ENCODE peak calls at places on chromosomes 3 and 15, in four cellular contexts. F is effector memory CD4-positive, alpha-beta T cell; G is Panc1; M is heart right ventricle. T is an unnamed sample.

GRCh38 chr15:41605566-41605965 is 46.6 kb downstream of the TYRO3 start:
- DNase-seq in F (no peak), G (no peak), M (no peak), T (no peak)

GRCh38 chr3:72336821-72337479 is 511.3 kb downstream of the SHQ1 start:
- DNase-seq in F (no peak), G (no peak), M (peak), T (no peak)

GRCh38 chr3:194245975-194246561 is 105.1 kb downstream of the CPN2 start:
- DNase-seq in F (no peak), G (no peak), M (no peak), T (no peak)

GRCh38 chr3:95971573-95971972 is 842.8 kb upstream of the EPHA6 start:
- DNase-seq in F (no peak), G (no peak), M (no peak), T (no peak)

GRCh38 chr15:56919708-56920637 is 1.5 kb downstream of the TCF12 start:
- DNase-seq in F (no peak), G (peak), M (peak), T (no peak)

GRCh38 chr3:12131351-12131750 is 27.4 kb downstream of the TIMP4 start:
- DNase-seq in F (no peak), G (no peak), M (no peak), T (no peak)

GRCh38 chr3:53150247-53151085 is 10.5 kb upstream of the PRKCD start:
- DNase-seq in F (no peak), G (no peak), M (no peak), T (no peak)

GRCh38 chr3:152737021-152737908 is 97.7 kb upstream of the P2RY1 start:
- DNase-seq in F (no peak), G (no peak), M (peak), T (peak)

GRCh38 chr3:160486459-160486869 is 36.9 kb upstream of the TRIM59 start:
- DNase-seq in F (no peak), G (no peak), M (no peak), T (no peak)

GRCh38 chr3:52526151-52526561 is 7.5 kb downstream of the NT5DC2 start:
- DNase-seq in F (no peak), G (no peak), M (no peak), T (no peak)

GRCh38 chr15:63856711-63857458 is 23.1 kb upstream of the HERC1 start:
- DNase-seq in F (no peak), G (no peak), M (no peak), T (no peak)

GRCh38 chr15:96444865-96445264 is 114.4 kb downstream of the NR2F2 start:
- DNase-seq in F (no peak), G (no peak), M (no peak), T (no peak)

GRCh38 chr15:77859491-77860060 is 217.9 kb downstream of the TBC1D2B start:
- DNase-seq in F (no peak), G (no peak), M (no peak), T (no peak)

GRCh38 chr3:66253790-66254620 is 33.2 kb downstream of the SLC25A26 start:
- DNase-seq in F (no peak), G (peak), M (no peak), T (peak)

GRCh38 chr15:65189102-65189740 is 4.1 kb upstream of the CLPX start:
- DNase-seq in F (no peak), G (peak), M (no peak), T (no peak)

GRCh38 chr3:182795383-182795782 is 2.1 kb downstream of the ATP11B start:
- DNase-seq in F (peak), G (peak), M (no peak), T (peak)

GRCh38 chr15:79041598-79042175 is 48.9 kb downstream of the RASGRF1 start:
- DNase-seq in F (no peak), G (no peak), M (no peak), T (no peak)

GRCh38 chr3:126329927-126330725 is 27.1 kb downstream of the KLF15 start:
- DNase-seq in F (no peak), G (no peak), M (no peak), T (no peak)

GRCh38 chr3:135516143-135516542 is 449.4 kb upstream of the PPP2R3A start:
- DNase-seq in F (no peak), G (no peak), M (no peak), T (no peak)

GRCh38 chr3:58532794-58533220 is 4.2 kb downstream of the ACOX2 start:
- DNase-seq in F (peak), G (peak), M (peak), T (peak)

GRCh38 chr3:149081772-149082171 is 4.6 kb downstream of the HLTF start:
- DNase-seq in F (no peak), G (no peak), M (no peak), T (no peak)

GRCh38 chr3:66475386-66476020 is 25.3 kb downstream of the LRIG1 start:
- DNase-seq in F (no peak), G (no peak), M (no peak), T (no peak)

GRCh38 chr3:101803152-101803782 is 24.3 kb downstream of the NXPE3 start:
- DNase-seq in F (peak), G (no peak), M (peak), T (peak)

GRCh38 chr15:80059786-80060489 is 462 bp downstream of the ZFAND6 start:
- DNase-seq in F (no peak), G (no peak), M (peak), T (no peak)

GRCh38 chr3:20066848-20067617 is 26.8 kb downstream of the KAT2B start:
- DNase-seq in F (no peak), G (no peak), M (no peak), T (no peak)

GRCh38 chr3:56800373-56801150 is 1.2 kb downstream of the ARHGEF3 start:
- DNase-seq in F (peak), G (no peak), M (no peak), T (peak)

GRCh38 chr3:196207833-196208607 is 3.2 kb downstream of the ZDHHC19 start:
- DNase-seq in F (peak), G (no peak), M (no peak), T (peak)

GRCh38 chr3:37855363-37855970 is 6.2 kb upstream of the CTDSPL start:
- DNase-seq in F (peak), G (no peak), M (peak), T (peak)

GRCh38 chr3:72591522-72592421 is 256.5 kb downstream of the SHQ1 start:
- DNase-seq in F (no peak), G (no peak), M (peak), T (no peak)

GRCh38 chr15:70361891-70362290 is 264.2 kb upstream of the TLE3 start:
- DNase-seq in F (no peak), G (no peak), M (no peak), T (no peak)

GRCh38 chr3:23723930-23724329 is 81.8 kb upstream of the UBE2E1 start:
- DNase-seq in F (no peak), G (no peak), M (no peak), T (no peak)

GRCh38 chr3:42491876-42492507 is 10.5 kb upstream of the VIPR1 start:
- DNase-seq in F (no peak), G (no peak), M (no peak), T (no peak)

GRCh38 chr15:19973718-19974117 is 567.9 kb downstream of the GOLGA6L6 start:
- DNase-seq in F (no peak), G (no peak), M (no peak), T (no peak)

GRCh38 chr15:32104061-32104980 is 74.0 kb downstream of the CHRNA7 start:
- DNase-seq in F (no peak), G (no peak), M (no peak), T (no peak)

GRCh38 chr15:51768018-51768417 is 16.6 kb downstream of the TMOD2 start:
- DNase-seq in F (no peak), G (no peak), M (no peak), T (no peak)

GRCh38 chr3:64654013-64654412 is 33.8 kb downstream of the ADAMTS9 start:
- DNase-seq in F (no peak), G (no peak), M (no peak), T (no peak)

GRCh38 chr15:52808996-52809395 is 18.9 kb upstream of the ONECUT1 start:
- DNase-seq in F (no peak), G (no peak), M (no peak), T (no peak)

GRCh38 chr15:89826671-89827655 is 12.3 kb upstream of the ANPEP start:
- DNase-seq in F (no peak), G (no peak), M (no peak), T (no peak)

GRCh38 chr3:25432191-25432720 is 4.2 kb downstream of the RARB start:
- DNase-seq in F (no peak), G (no peak), M (no peak), T (no peak)

GRCh38 chr3:49804141-49805041 is 1.3 kb downstream of the INKA1 start:
- DNase-seq in F (no peak), G (no peak), M (peak), T (no peak)

GRCh38 chr3:49806838-49807237 is 3.8 kb downstream of the INKA1 start:
- DNase-seq in F (no peak), G (no peak), M (no peak), T (no peak)

GRCh38 chr3:49803464-49804140 is 541 bp downstream of the INKA1 start:
- DNase-seq in F (no peak), G (no peak), M (peak), T (peak)

GRCh38 chr3:49805884-49806701 is 3.0 kb downstream of the INKA1 start:
- DNase-seq in F (no peak), G (no peak), M (peak), T (no peak)

GRCh38 chr3:49805367-49805782 is 2.3 kb downstream of the INKA1 start:
- DNase-seq in F (no peak), G (no peak), M (peak), T (no peak)
- H3K27ac ChIP-seq in F (peak), G (no peak), M (peak), T (peak)

GRCh38 chr15:40477703-40478269 is 7.0 kb downstream of the CHST14 start:
- DNase-seq in F (no peak), G (no peak), M (no peak), T (no peak)
- H3K27ac ChIP-seq in F (no peak), G (no peak), M (no peak), T (no peak)

GRCh38 chr15:75738647-75739325 is 26.1 kb upstream of the CSPG4 start:
- DNase-seq in F (peak), G (no peak), M (peak), T (peak)
- H3K27ac ChIP-seq in F (peak), G (peak), M (no peak), T (peak)

GRCh38 chr3:184739594-184740505 is 28.0 kb upstream of the MAGEF1 start:
- DNase-seq in F (no peak), G (no peak), M (no peak), T (no peak)

GRCh38 chr3:184741259-184741556 is 29.3 kb upstream of the MAGEF1 start:
- DNase-seq in F (no peak), G (no peak), M (no peak), T (no peak)

GRCh38 chr3:184741798-184742675 is 30.2 kb upstream of the MAGEF1 start:
- DNase-seq in F (no peak), G (no peak), M (no peak), T (no peak)

GRCh38 chr3:184738982-184739381 is 27.1 kb upstream of the MAGEF1 start:
- DNase-seq in F (no peak), G (no peak), M (no peak), T (no peak)

GRCh38 chr3:184740509-184741258 is 28.8 kb upstream of the MAGEF1 start:
- DNase-seq in F (no peak), G (no peak), M (no peak), T (no peak)
- H3K27ac ChIP-seq in F (no peak), G (no peak), M (no peak), T (no peak)

DNA sequence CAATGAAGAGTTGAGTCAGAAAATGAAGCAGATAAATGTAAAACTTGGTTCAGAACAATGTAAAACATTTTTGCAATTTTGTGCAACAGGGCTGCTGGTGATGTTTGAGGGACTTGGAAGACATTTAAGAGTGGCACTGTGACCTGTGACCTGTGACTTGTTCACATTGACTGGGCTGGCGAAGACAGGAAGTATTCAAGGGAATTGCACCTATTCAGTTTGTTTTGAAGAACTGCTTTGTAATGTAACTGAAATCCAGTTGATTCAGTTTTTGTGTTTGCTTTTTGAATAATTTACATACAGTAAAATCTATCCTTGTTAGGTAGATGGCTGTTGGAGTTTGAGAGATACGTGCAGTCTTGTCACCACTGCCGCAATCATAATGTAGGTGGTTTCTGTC is 35.4 kb downstream of the MCTP2 start:
- DNase-seq in F (no peak), G (no peak), M (no peak), T (no peak)
- H3K27ac ChIP-seq in F (no peak), G (no peak), M (no peak), T (no peak)

DNA sequence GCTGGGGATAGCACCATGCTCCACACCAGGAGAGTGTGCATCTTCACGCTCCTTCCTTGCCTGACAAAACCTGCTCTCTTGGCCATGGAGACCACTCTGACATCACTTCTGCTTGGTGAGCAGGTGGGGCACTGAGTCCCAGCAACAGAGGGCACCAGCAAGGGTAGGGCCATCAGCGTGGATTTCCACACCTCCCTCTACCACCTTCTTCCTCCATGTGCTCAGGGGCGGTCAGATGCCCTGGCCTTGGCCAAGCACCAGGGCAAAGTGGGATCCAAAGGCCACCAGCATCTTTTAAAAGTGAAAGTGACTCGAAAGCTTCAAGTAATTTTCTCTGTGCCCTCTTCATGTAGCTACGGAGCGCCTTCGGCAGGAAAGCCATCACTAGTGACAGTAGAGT is 58.1 kb downstream of the CHSY1 start:
- DNase-seq in F (no peak), G (no peak), M (no peak), T (no peak)
- H3K27ac ChIP-seq in F (no peak), G (no peak), M (peak), T (no peak)

GRCh38 chr15:72902929-72903260 is 119.3 kb upstream of the ADPGK start:
- DNase-seq in F (no peak), G (no peak), M (no peak), T (no peak)

GRCh38 chr15:72907733-72908132 is 124.2 kb upstream of the ADPGK start:
- DNase-seq in F (no peak), G (no peak), M (peak), T (no peak)

DNA sequence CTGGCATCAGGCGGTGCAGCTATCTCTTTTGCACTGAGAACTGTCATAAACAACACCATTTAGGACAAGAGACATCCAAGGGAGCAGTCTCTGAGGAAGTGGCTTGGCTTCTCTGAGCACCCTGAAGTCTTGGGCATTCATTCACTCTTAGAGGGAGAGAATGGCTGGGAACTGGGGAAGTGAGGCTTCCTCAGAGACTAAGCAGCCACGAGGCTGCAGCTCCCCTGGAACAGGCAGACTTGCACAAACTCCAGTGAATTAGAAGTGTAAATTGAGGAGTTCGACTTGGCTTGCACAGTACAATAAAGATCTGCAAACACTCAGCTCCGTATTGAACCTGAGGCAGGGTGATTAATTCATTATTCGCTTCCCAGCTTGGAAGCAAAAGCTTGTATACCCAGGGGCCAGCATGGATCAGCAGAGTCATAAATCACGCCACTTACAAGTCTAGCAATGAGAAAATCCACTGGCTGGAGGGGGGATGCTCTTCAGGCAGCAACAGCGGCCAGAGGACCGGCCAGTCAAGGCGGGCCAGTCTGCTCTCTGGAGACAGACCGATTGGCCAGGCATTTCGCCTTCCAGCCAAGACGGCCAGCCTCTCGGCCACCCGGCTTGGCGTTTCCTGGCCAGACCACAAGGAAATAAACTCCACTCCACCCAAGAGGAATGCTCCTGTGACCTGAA is 118.8 kb upstream of the ADPGK start:
- DNase-seq in F (no peak), G (no peak), M (peak), T (no peak)
- H3K27ac ChIP-seq in F (no peak), G (no peak), M (no peak), T (no peak)

DNA sequence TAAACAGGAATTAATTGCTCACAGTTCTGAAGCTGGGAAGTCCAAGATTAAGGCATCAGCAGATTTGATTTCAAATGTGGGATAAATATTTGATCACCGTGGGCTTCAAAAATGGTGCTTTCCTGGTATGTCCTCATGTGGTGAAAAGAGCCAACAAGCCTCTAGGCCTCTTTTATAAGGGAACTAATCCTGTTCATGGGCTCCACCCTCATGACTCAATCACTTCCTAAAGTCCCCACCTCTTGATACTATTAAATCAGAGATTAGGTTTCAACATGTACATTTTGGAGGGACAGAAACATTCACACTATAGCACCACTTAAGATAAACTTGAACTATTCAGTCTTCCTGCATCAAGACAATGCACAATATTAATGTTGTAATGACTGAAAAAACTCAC is 800.8 kb downstream of the NAALADL2 start:
- DNase-seq in F (no peak), G (no peak), M (no peak), T (no peak)
- H3K27ac ChIP-seq in F (no peak), G (no peak), M (no peak), T (no peak)

T was measured in CD4-positive, CD25-positive, alpha-beta regulatory T cell.